ENCODE peak calls at places on chromosomes 7 and 10, in six cellular contexts. S is GM12878, K is HepG2, R is A549, C is K562, Y is NB4. U is an unnamed sample.
A peak's percentile ranks its signal among the peaks of the same experiment; 100 is the strongest.

GRCh38 chr7:131226116-131226562 is 101.5 kb upstream of the MKLN1 start:
- DNase-seq in S (no peak), K (peak; percentile 44), R (peak; percentile 84), C (no peak), Y (no peak), U (no peak)

GRCh38 chr7:46129831-46130230 is 208.8 kb upstream of the IGFBP3 start:
- DNase-seq in S (no peak), K (peak; percentile 29), R (no peak), C (no peak), Y (no peak), U (no peak)

GRCh38 chr7:142886866-142887265 is 1.3 kb upstream of the TRPV6 start:
- DNase-seq in S (no peak), K (no peak), R (no peak), C (no peak), Y (no peak), U (no peak)

GRCh38 chr7:148620749-148621372 is 30.3 kb downstream of the C7orf33 start:
- DNase-seq in S (no peak), K (peak; percentile 16), R (peak; percentile 32), C (no peak), Y (no peak), U (no peak)

GRCh38 chr10:110497438-110498086 is at the start of gene DUSP5:
- DNase-seq in S (peak; percentile 75), K (peak; percentile 75), R (peak; percentile 93), C (peak; percentile 86), Y (peak; percentile 96), U (peak; percentile 96)

GRCh38 chr7:116671681-116672595 is at the start of gene MET:
- DNase-seq in S (no peak), K (peak; percentile 80), R (peak; percentile 94), C (peak; percentile 42), Y (peak; percentile 15), U (peak; percentile 86)

GRCh38 chr10:49311562-49312236 is 12.7 kb downstream of the C10orf71 start:
- DNase-seq in S (no peak), K (no peak), R (no peak), C (no peak), Y (no peak), U (no peak)

GRCh38 chr7:74288034-74288881 is 949 bp upstream of the CLIP2 start:
- DNase-seq in S (no peak), K (no peak), R (no peak), C (peak; percentile 56), Y (peak; percentile 88), U (no peak)

GRCh38 chr7:42856605-42856987 is 55.3 kb downstream of the C7orf25 start:
- DNase-seq in S (no peak), K (no peak), R (no peak), C (no peak), Y (no peak), U (no peak)

GRCh38 chr7:85156661-85157213 is 30.1 kb downstream of the SEMA3D start:
- DNase-seq in S (no peak), K (no peak), R (no peak), C (no peak), Y (no peak), U (no peak)

GRCh38 chr10:72334832-72335393 is 19.8 kb downstream of the DNAJB12 start:
- DNase-seq in S (peak; percentile 95), K (peak; percentile 95), R (no peak), C (no peak), Y (peak; percentile 83), U (peak; percentile 87)

GRCh38 chr7:11489280-11489679 is 342.7 kb downstream of the THSD7A start:
- DNase-seq in S (no peak), K (no peak), R (no peak), C (no peak), Y (no peak), U (no peak)

GRCh38 chr10:95242581-95243317 is 48.1 kb downstream of the PDLIM1 start:
- DNase-seq in S (no peak), K (peak; percentile 45), R (peak; percentile 70), C (no peak), Y (peak; percentile 51), U (peak; percentile 41)

GRCh38 chr10:43068136-43068395 is 8.8 kb upstream of the RET start:
- DNase-seq in S (no peak), K (no peak), R (no peak), C (no peak), Y (no peak), U (no peak)

GRCh38 chr10:91164520-91165065 is 55.9 kb upstream of the PCGF5 start:
- DNase-seq in S (no peak), K (no peak), R (no peak), C (no peak), Y (no peak), U (no peak)

GRCh38 chr10:86851329-86852207 is 95.1 kb downstream of the BMPR1A start:
- DNase-seq in S (no peak), K (no peak), R (no peak), C (no peak), Y (no peak), U (no peak)

GRCh38 chr10:15609291-15609690 is 110.4 kb downstream of the ITGA8 start:
- DNase-seq in S (no peak), K (no peak), R (no peak), C (no peak), Y (no peak), U (peak; percentile 6)

GRCh38 chr7:113810108-113810748 is 108.6 kb downstream of the PPP1R3A start:
- DNase-seq in S (no peak), K (no peak), R (no peak), C (no peak), Y (no peak), U (peak; percentile 13)

GRCh38 chr10:34698979-34699378 is 116.1 kb downstream of the PARD3 start:
- DNase-seq in S (no peak), K (no peak), R (peak; percentile 76), C (no peak), Y (no peak), U (peak; percentile 76)

GRCh38 chr7:121433775-121434174 is 37.7 kb upstream of the FAM3C start:
- DNase-seq in S (peak; percentile 16), K (no peak), R (no peak), C (no peak), Y (no peak), U (no peak)

GRCh38 chr7:121436136-121436535 is 40.0 kb upstream of the FAM3C start:
- DNase-seq in S (no peak), K (no peak), R (no peak), C (no peak), Y (no peak), U (peak; percentile 51)

GRCh38 chr7:121440857-121441503 is 44.9 kb upstream of the FAM3C start:
- DNase-seq in S (no peak), K (no peak), R (no peak), C (no peak), Y (no peak), U (no peak)

GRCh38 chr7:121437470-121437869 is 41.4 kb upstream of the FAM3C start:
- DNase-seq in S (no peak), K (no peak), R (no peak), C (no peak), Y (no peak), U (no peak)

DNA sequence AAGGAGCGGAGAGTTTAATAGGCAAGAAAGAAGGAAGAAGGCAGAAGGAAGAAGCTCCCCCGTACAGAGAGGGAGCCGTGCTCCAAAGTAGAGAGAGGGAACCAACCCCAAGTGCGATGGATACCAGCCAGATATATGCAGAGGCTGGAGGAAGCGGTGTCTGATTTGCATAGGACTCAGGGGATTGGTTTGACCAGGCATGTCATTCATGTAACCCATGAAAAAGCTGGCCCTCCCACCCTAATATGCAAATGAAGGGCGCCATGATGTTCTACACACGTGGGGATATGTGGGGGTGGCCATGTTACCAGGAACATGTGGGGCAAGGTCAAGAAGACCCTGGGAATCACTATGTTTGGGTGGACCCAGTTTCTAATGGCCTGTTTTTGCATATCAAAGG is 40.6 kb upstream of the FAM3C start:
- DNase-seq in S (no peak), K (no peak), R (no peak), C (no peak), Y (no peak), U (no peak)
- TF ChIP-seq MYC in S (no peak), K (no peak), R (no peak), C (peak; percentile 86), Y (no peak), U (no peak)

DNA sequence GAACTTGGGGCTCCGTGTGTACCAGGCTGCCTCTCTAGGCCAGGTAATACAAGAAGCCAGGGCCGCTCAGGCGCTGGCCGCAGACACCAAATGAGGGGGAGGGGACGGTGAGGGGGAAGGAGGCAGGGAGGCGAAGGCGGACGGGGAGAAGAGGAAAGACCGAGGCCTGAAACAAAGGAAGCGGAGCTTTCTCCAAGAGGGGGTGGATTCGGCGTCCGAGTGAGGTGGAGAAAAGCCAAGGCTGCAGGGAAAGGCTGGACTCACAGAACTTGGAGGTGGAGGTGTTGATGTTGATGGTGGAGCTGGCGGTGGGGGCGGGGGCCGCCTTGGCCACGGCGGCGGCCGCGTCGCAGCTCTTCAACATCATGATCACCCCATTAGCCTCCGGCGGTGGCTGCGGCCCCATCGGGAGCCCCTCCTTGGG is 626 bp downstream of the CACUL1 start:
- DNase-seq in S (no peak), K (peak; percentile 35), R (no peak), C (peak; percentile 32), Y (peak; percentile 72), U (peak; percentile 63)
- TF ChIP-seq MYC in S (no peak), K (no peak), R (no peak), C (no peak), Y (no peak), U (no peak)

GRCh38 chr7:100967292-100967863 is 2.0 kb upstream of the MUC12 start:
- DNase-seq in S (no peak), K (no peak), R (peak; percentile 31), C (no peak), Y (peak; percentile 43), U (no peak)

GRCh38 chr7:100966542-100967291 is 2.6 kb upstream of the MUC12 start:
- DNase-seq in S (no peak), K (no peak), R (no peak), C (no peak), Y (no peak), U (no peak)

GRCh38 chr7:100964630-100965029 is 4.7 kb upstream of the MUC12 start:
- DNase-seq in S (no peak), K (no peak), R (no peak), C (no peak), Y (no peak), U (no peak)

GRCh38 chr7:100965051-100965722 is 4.2 kb upstream of the MUC12 start:
- DNase-seq in S (no peak), K (no peak), R (no peak), C (peak; percentile 58), Y (peak; percentile 6), U (no peak)

GRCh38 chr7:100965723-100966541 is 3.4 kb upstream of the MUC12 start:
- DNase-seq in S (no peak), K (peak; percentile 57), R (peak; percentile 88), C (peak; percentile 99), Y (peak; percentile 83), U (peak; percentile 49)
- TF ChIP-seq MYC in S (no peak), K (peak; percentile 52), R (no peak), C (peak; percentile 86), Y (peak; percentile 82), U (no peak)

DNA sequence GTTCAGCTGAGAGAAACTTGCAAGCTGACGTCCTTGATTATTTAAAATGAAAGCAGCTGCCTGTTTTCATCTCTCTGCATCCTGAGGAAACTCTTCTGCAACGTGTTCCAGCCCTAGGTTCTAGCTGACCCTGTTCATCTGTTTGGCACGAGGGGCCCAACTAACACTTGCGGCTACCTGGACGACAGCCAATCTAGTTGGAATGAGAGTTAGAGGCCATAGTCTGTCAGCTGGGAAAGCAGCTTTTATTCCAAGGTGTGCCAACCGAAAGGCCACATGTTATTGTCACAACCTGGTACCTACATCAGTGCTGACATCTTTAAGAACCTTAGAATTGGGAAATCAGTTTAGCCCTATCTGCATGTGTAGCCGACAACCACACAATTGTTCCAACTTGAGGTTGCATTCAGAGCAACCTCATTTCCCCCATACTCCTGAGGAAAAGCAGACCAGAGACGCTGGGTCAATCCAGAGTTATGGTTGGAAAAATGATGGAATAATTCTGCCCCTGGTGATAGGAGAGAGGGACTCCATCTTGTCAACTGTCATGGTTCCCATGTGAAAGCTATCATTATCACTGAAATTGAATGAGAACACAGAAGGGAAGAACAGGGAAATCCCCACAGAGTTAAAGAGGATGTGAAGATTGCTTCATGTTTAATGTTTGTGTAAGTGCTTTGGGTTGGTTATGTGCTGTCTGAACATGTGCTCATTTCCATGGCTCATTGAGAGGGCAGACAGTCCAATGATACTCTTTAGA is 121.6 kb downstream of the EGFR start:
- DNase-seq in S (peak; percentile 63), K (no peak), R (no peak), C (no peak), Y (no peak), U (peak; percentile 31)
- TF ChIP-seq MYC in S (no peak), K (no peak), R (no peak), C (no peak), Y (peak; percentile 53), U (no peak)

U was measured in endothelial cell of umbilical vein.